ENCODE peak calls at places on chromosomes 7 and 10, in five cellular contexts. A is H1, C is K562, G is HepG2, J is GM12878. N is an unnamed sample.

GRCh38 chr7:94656925-94657731 is 1.2 kb upstream of the SGCE start:
- DNase-seq in A (no peak), C (no peak), G (no peak), J (no peak), N (peak; percentile 16)

GRCh38 chr7:3636131-3636860 is 335.2 kb downstream of the SDK1 start:
- DNase-seq in A (no peak), C (no peak), G (no peak), J (no peak), N (no peak)

GRCh38 chr10:49094707-49095106 is 20.6 kb downstream of the VSTM4 start:
- DNase-seq in A (no peak), C (no peak), G (no peak), J (no peak), N (no peak)

GRCh38 chr7:99679032-99679399 is 780 bp downstream of the CYP3A5 start:
- DNase-seq in A (no peak), C (peak; percentile 51), G (peak; percentile 83), J (no peak), N (peak; percentile 49)

GRCh38 chr7:99595111-99595745 is 2.8 kb upstream of the TMEM225B start:
- DNase-seq in A (no peak), C (no peak), G (no peak), J (no peak), N (no peak)

GRCh38 chr7:4159761-4160554 is 522.1 kb upstream of the FOXK1 start:
- DNase-seq in A (no peak), C (no peak), G (no peak), J (no peak), N (no peak)

GRCh38 chr10:123952099-123952498 is 60.5 kb upstream of the CPXM2 start:
- DNase-seq in A (no peak), C (no peak), G (no peak), J (no peak), N (no peak)

GRCh38 chr10:6333973-6334372 is 131.2 kb downstream of the PFKFB3 start:
- DNase-seq in A (no peak), C (no peak), G (no peak), J (no peak), N (no peak)

GRCh38 chr7:47772492-47772891 is 175.8 kb downstream of the PKD1L1 start:
- DNase-seq in A (no peak), C (no peak), G (no peak), J (no peak), N (no peak)

GRCh38 chr10:96500519-96500918 is 13.2 kb downstream of the TLL2 start:
- DNase-seq in A (no peak), C (no peak), G (no peak), J (no peak), N (no peak)

GRCh38 chr10:113991091-113991860 is 52.4 kb upstream of the ADRB1 start:
- DNase-seq in A (no peak), C (no peak), G (no peak), J (no peak), N (no peak)

GRCh38 chr10:76306859-76307258 is 875.4 kb downstream of the LRMDA start:
- DNase-seq in A (no peak), C (no peak), G (no peak), J (no peak), N (no peak)

GRCh38 chr10:7428673-7429350 is 18.0 kb upstream of the SFMBT2 start:
- DNase-seq in A (no peak), C (no peak), G (no peak), J (no peak), N (no peak)

GRCh38 chr10:19762026-19762425 is 54.2 kb upstream of the PLXDC2 start:
- DNase-seq in A (no peak), C (no peak), G (no peak), J (no peak), N (no peak)

GRCh38 chr10:132891994-132892393 is 50.4 kb downstream of the CFAP46 start:
- DNase-seq in A (no peak), C (no peak), G (no peak), J (no peak), N (no peak)

GRCh38 chr7:116990056-116990455 is 36.8 kb downstream of the ST7 start:
- DNase-seq in A (no peak), C (no peak), G (no peak), J (no peak), N (no peak)

GRCh38 chr7:70392870-70393269 is 739.1 kb upstream of the GALNT17 start:
- DNase-seq in A (no peak), C (no peak), G (no peak), J (no peak), N (no peak)

GRCh38 chr7:47091141-47091540 is 490.8 kb downstream of the TNS3 start:
- DNase-seq in A (no peak), C (no peak), G (no peak), J (no peak), N (no peak)

GRCh38 chr10:132121511-132121830 is 55.7 kb downstream of the JAKMIP3 start:
- DNase-seq in A (no peak), C (no peak), G (no peak), J (no peak), N (no peak)

GRCh38 chr10:33722067-33722466 is 387.6 kb upstream of the NRP1 start:
- DNase-seq in A (no peak), C (no peak), G (no peak), J (no peak), N (no peak)

DNA sequence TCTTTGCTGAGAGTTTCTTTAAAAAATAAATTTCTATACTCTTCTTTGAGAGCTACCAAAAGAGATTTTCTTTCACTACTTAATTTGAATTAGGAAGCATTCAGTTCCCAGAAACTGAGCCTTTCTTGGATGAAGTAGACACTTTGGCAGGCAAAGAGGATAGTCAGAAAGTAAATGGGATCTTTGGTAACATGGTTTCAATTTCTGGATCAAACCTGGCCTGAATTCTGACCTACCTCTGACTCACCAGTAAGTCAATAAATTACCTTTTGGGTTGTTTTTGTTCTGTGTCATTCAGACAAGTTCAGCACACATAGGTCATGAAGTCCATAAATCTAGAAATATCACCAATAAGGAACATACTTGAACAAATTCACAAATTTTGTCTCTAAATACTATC is 26.8 kb upstream of the CABCOCO1 start:
- DNase-seq in A (no peak), C (no peak), G (no peak), J (no peak), N (peak; percentile 4)
- TF ChIP-seq SRF in A (no peak), C (no peak), G (no peak), J (no peak), N (no peak)

GRCh38 chr7:151131284-151131621 is 36.2 kb downstream of the GBX1 start:
- DNase-seq in A (no peak), C (no peak), G (no peak), J (no peak), N (no peak)

GRCh38 chr7:151133266-151133985 is 34.1 kb downstream of the GBX1 start:
- DNase-seq in A (no peak), C (no peak), G (no peak), J (no peak), N (no peak)

GRCh38 chr7:151130741-151131157 is 36.7 kb downstream of the GBX1 start:
- DNase-seq in A (no peak), C (no peak), G (no peak), J (no peak), N (no peak)

GRCh38 chr7:151132461-151133205 is 34.9 kb downstream of the GBX1 start:
- DNase-seq in A (no peak), C (no peak), G (no peak), J (no peak), N (no peak)

DNA sequence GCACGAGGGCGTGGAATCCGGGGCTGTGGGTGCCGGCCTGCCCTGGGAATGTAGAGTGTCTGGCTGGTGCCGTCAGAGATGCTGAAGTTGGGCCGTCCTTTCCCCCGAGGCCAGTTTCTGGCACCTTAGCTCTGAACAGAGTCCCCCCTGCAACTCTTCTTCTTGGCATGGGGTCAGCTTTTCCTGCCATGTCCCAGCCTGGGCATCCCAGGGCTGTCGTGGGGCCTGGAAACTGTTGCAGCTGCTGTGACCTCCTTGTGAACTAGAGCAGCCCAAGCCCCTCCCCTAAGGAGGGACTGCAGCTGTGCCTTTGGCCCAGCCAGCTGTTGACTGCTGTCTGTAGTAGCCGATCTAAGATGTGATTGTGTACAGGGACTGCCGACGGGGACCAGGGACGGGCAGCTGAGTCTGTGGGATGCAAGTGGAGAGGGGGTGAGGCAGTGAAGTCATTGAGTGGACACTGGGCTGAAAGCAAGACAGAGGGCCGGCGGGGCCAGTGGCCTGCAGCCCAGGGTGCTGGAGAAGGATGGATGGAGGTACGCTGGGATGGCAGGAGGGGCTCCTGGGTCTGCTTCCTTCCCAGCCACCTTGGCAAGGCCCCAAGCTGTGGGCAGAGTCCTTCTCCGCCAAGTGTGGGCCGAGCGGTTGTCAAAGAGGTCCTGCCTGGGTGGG is 35.7 kb downstream of the GBX1 start:
- DNase-seq in A (no peak), C (no peak), G (no peak), J (no peak), N (no peak)
- TF ChIP-seq SRF in A (no peak), C (no peak), G (no peak), J (no peak), N (no peak)

DNA sequence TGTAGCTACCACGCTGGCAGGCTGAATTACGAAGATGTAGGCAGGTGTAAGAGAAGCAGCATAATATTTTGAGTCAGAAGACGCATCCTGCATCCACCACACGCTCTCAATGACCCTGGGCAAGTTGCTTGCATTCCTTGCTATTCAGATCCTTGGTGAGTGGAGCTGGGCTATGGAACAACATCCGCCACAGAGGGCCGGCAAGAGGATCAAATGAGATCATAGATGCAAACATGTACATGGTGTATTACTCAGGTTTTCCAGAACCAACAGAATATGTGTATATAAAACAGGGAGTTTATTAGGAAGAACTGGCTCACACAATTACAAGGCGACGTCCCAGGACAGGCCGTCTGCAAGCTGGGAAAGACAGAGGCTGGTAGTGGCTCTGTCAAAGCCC is 51.5 kb downstream of the ADAM12 start:
- DNase-seq in A (no peak), C (no peak), G (no peak), J (no peak), N (no peak)
- TF ChIP-seq SRF in A (no peak), C (no peak), G (no peak), J (no peak), N (no peak)

GRCh38 chr7:128356546-128357365 is 4.7 kb downstream of the PRRT4 start:
- DNase-seq in A (no peak), C (no peak), G (no peak), J (no peak), N (no peak)
- TF ChIP-seq SRF in A (no peak), C (no peak), G (no peak), J (no peak), N (no peak)